ENCODE peak calls at places on chromosomes 6 and 20, in four cellular contexts. S is GM06990; Y is activated CD4-positive, alpha-beta memory T cell treated with anti-CD3 and anti-CD28 coated beads, Interleukin-2, amount 10 ng/mL, durations not matched to agents 7 days and 5 days; Q is T-cell. O is an unnamed sample.

GRCh38 chr6:137413482-137413881 is 80.7 kb downstream of the OLIG3 start:
- DNase-seq in Q (no peak), Y (no peak), S (no peak), O (no peak)

GRCh38 chr20:24363031-24363430 is 106.4 kb upstream of the SYNDIG1 start:
- DNase-seq in Y (no peak), Q (no peak), S (no peak), O (no peak)

GRCh38 chr6:167684276-167685104 is 142.2 kb upstream of the AFDN start:
- DNase-seq in Q (no peak), Y (no peak), S (no peak), O (no peak)

GRCh38 chr6:26553739-26554668 is 15.8 kb downstream of the HMGN4 start:
- DNase-seq in Y (peak), Q (peak), S (peak), O (peak)

GRCh38 chr20:52124821-52125220 is 66.8 kb downstream of the ZFP64 start:
- DNase-seq in Y (no peak), Q (no peak), S (no peak), O (no peak)

GRCh38 chr6:169786349-169786748 is 34.9 kb downstream of the ERMARD start:
- DNase-seq in Y (no peak), S (no peak), Q (no peak), O (no peak)

GRCh38 chr6:13355969-13356368 is 27.6 kb upstream of the TBC1D7 start:
- DNase-seq in Q (no peak), Y (no peak), S (peak), O (peak)

GRCh38 chr6:109121411-109121810 is 26.1 kb downstream of the CEP57L1 start:
- DNase-seq in S (no peak), Y (no peak), Q (no peak), O (no peak)

GRCh38 chr20:19889011-19889953 is 127.9 kb upstream of the NAA20 start:
- DNase-seq in Y (no peak), Q (no peak), S (no peak), O (no peak)

GRCh38 chr6:150273457-150274309 is 95.1 kb upstream of the IYD start:
- DNase-seq in S (peak), Q (no peak), Y (no peak), O (no peak)

GRCh38 chr6:127026247-127026646 is 92.2 kb upstream of the RSPO3 start:
- DNase-seq in Y (no peak), Q (no peak), S (no peak), O (no peak)